ENCODE peak calls at places on chromosomes 7 and 10, in eight cellular contexts. I, Z, F, H, X, K, S and J are unnamed samples.

GRCh38 chr10:108775911-108776475 is 1147.3 kb downstream of the XPNPEP1 start:
- DNase-seq in I (no peak), Z (peak; percentile 24), F (peak; percentile 24), H (no peak), X (no peak), K (no peak), S (no peak), J (no peak)

GRCh38 chr7:40493609-40494041 is 358.8 kb downstream of the SUGCT start:
- DNase-seq in I (no peak), Z (peak; percentile 49), F (peak; percentile 25), H (no peak), X (no peak), K (no peak), S (no peak), J (no peak)

GRCh38 chr7:116522247-116522646 is 2.6 kb upstream of the CAV1 start:
- DNase-seq in I (peak; percentile 80), Z (peak; percentile 74), F (peak; percentile 83), H (no peak), X (no peak), K (no peak), S (no peak), J (no peak)

GRCh38 chr7:118245267-118246040 is 20.9 kb downstream of the ANKRD7 start:
- DNase-seq in I (no peak), Z (no peak), F (peak; percentile 0), H (no peak), X (no peak), K (no peak), S (no peak), J (no peak)

GRCh38 chr7:99729501-99730261 is 5.3 kb downstream of the CYP3A7 start:
- DNase-seq in I (peak; percentile 8), Z (peak; percentile 83), F (peak; percentile 45), H (no peak), X (no peak), K (no peak), S (no peak), J (no peak)

GRCh38 chr10:28631896-28632596 is 45.3 kb upstream of the BAMBI start:
- DNase-seq in I (no peak), Z (peak; percentile 7), F (peak; percentile 31), H (no peak), X (no peak), K (no peak), S (no peak), J (peak; percentile 76)

GRCh38 chr10:88129013-88129412 is 265.6 kb downstream of the PTEN start:
- DNase-seq in I (no peak), Z (no peak), F (no peak), H (no peak), X (no peak), K (no peak), S (no peak), J (no peak)

GRCh38 chr10:89352039-89352597 is 24.3 kb downstream of the IFIT3 start:
- DNase-seq in I (peak; percentile 80), Z (peak; percentile 94), F (peak; percentile 97), H (no peak), X (no peak), K (no peak), S (no peak), J (peak; percentile 90)

GRCh38 chr7:98133181-98133580 is 26.5 kb downstream of the LMTK2 start:
- DNase-seq in I (no peak), Z (no peak), F (no peak), H (no peak), X (no peak), K (no peak), S (no peak), J (no peak)

GRCh38 chr10:124636271-124636993 is 107.7 kb downstream of the FAM53B start:
- DNase-seq in I (no peak), Z (no peak), F (no peak), H (no peak), X (no peak), K (peak; percentile 84), S (peak; percentile 11), J (no peak)

GRCh38 chr10:92689663-92690210 is at the start of gene HHEX:
- DNase-seq in I (peak; percentile 78), Z (peak; percentile 89), F (peak; percentile 58), H (peak; percentile 84), X (peak; percentile 90), K (peak; percentile 98), S (peak; percentile 66), J (peak; percentile 81)

GRCh38 chr10:68828833-68829232 is 1.5 kb downstream of the STOX1 start:
- DNase-seq in I (no peak), Z (no peak), F (no peak), H (no peak), X (no peak), K (peak; percentile 6), S (no peak), J (no peak)

GRCh38 chr10:29501692-29502091 is 133.1 kb downstream of the SVIL start:
- DNase-seq in I (peak; percentile 78), Z (peak; percentile 86), F (peak; percentile 96), H (no peak), X (no peak), K (no peak), S (no peak), J (peak; percentile 77)

GRCh38 chr10:103584216-103585010 is 90.9 kb downstream of the NEURL1 start:
- DNase-seq in I (no peak), Z (peak; percentile 36), F (peak; percentile 83), H (peak; percentile 59), X (no peak), K (peak; percentile 89), S (peak; percentile 47), J (no peak)

GRCh38 chr7:140231779-140232491 is 55.2 kb upstream of the KDM7A start:
- DNase-seq in I (no peak), Z (no peak), F (no peak), H (no peak), X (no peak), K (no peak), S (no peak), J (no peak)

GRCh38 chr7:151809864-151810170 is 67.1 kb downstream of the PRKAG2 start:
- DNase-seq in I (no peak), Z (no peak), F (no peak), H (peak; percentile 30), X (peak; percentile 13), K (no peak), S (no peak), J (no peak)

GRCh38 chr10:130357951-130358350 is 221.8 kb downstream of the GLRX3 start:
- DNase-seq in I (no peak), Z (no peak), F (no peak), H (no peak), X (no peak), K (peak; percentile 59), S (no peak), J (no peak)

GRCh38 chr10:130358981-130359650 is 222.9 kb downstream of the GLRX3 start:
- DNase-seq in I (no peak), Z (no peak), F (no peak), H (no peak), X (no peak), K (no peak), S (no peak), J (no peak)

GRCh38 chr10:130359711-130360110 is 223.5 kb downstream of the GLRX3 start:
- DNase-seq in I (no peak), Z (no peak), F (no peak), H (no peak), X (no peak), K (no peak), S (no peak), J (no peak)

GRCh38 chr10:130354976-130355795 is 219.0 kb downstream of the GLRX3 start:
- DNase-seq in I (no peak), Z (no peak), F (no peak), H (no peak), X (peak; percentile 59), K (peak; percentile 61), S (no peak), J (no peak)

DNA sequence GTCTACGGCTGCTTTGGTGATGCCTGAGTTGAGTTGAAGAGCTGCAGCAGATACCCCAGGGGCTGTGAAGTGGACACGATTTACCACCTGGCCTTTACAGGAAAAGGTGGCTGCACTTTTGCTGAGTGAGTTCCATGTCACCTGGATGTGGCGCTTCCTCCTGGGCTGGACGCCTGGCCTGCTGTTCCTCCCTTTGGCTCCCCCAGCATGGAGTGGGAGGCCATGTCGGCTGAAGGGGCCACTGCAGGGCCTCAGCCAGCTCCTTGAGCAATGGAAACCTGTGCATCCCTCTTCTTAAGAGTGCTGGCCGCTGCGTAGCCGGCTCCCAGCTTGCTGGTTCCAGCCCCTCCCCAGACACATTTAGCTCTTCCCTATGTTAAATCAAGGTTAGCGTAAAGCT is 221.0 kb downstream of the GLRX3 start:
- DNase-seq in I (no peak), Z (no peak), F (no peak), H (no peak), X (no peak), K (peak; percentile 39), S (no peak), J (no peak)
- H3K9me3 ChIP-seq in I (no peaks in the 10 kb centered on the region), Z (no peaks in the 10 kb centered on the region), F (no peaks in the 10 kb centered on the region), H (no peaks in the 10 kb centered on the region), X (no peaks in the 10 kb centered on the region), K (no peaks in the 10 kb centered on the region), S (no peaks in the 10 kb centered on the region), J (no peaks in the 10 kb centered on the region)

GRCh38 chr7:28954936-28955335 is 3.2 kb downstream of the TRIL start:
- DNase-seq in I (no peak), Z (no peak), F (no peak), H (no peak), X (no peak), K (no peak), S (no peak), J (no peak)
- H3K9me3 ChIP-seq in I (no peaks in the 10 kb centered on the region), Z (no peaks in the 10 kb centered on the region), F (no peaks in the 10 kb centered on the region), H (no peaks in the 10 kb centered on the region), X (no peaks in the 10 kb centered on the region), K (no peaks in the 10 kb centered on the region), S (no peaks in the 10 kb centered on the region), J (no peaks in the 10 kb centered on the region)

GRCh38 chr7:158193446-158193845 is 394.2 kb downstream of the PTPRN2 start:
- DNase-seq in I (no peak), Z (no peak), F (no peak), H (no peak), X (no peak), K (peak; percentile 56), S (no peak), J (no peak)
- H3K9me3 ChIP-seq in I (no peaks in the 10 kb centered on the region), Z (peaks cover 20% of the 10 kb centered on the region), F (no peaks in the 10 kb centered on the region), H (peaks cover 17% of the 10 kb centered on the region), X (peaks cover 9% of the 10 kb centered on the region), K (peaks cover 53% of the 10 kb centered on the region), S (peaks cover 22% of the 10 kb centered on the region), J (no peaks in the 10 kb centered on the region)

GRCh38 chr7:57328963-57329362 is 121.0 kb upstream of the ZNF716 start:
- DNase-seq in I (no peak), Z (no peak), F (no peak), H (no peak), X (peak; percentile 11), K (no peak), S (no peak), J (no peak)
- H3K9me3 ChIP-seq in I (no peaks in the 10 kb centered on the region), Z (peaks cover 8% of the 10 kb centered on the region), F (no peaks in the 10 kb centered on the region), H (peaks cover 35% of the 10 kb centered on the region), X (no peaks in the 10 kb centered on the region), K (peaks cover 95% of the 10 kb centered on the region), S (no peaks in the 10 kb centered on the region), J (no peaks in the 10 kb centered on the region)

GRCh38 chr7:158121441-158122045 is 466.1 kb downstream of the PTPRN2 start:
- DNase-seq in I (no peak), Z (no peak), F (no peak), H (no peak), X (peak; percentile 19), K (peak; percentile 35), S (no peak), J (no peak)
- H3K9me3 ChIP-seq in I (no peaks in the 10 kb centered on the region), Z (peaks cover 27% of the 10 kb centered on the region), F (no peaks in the 10 kb centered on the region), H (peaks cover 24% of the 10 kb centered on the region), X (peaks cover 20% of the 10 kb centered on the region), K (peaks cover 64% of the 10 kb centered on the region), S (peaks cover 32% of the 10 kb centered on the region), J (no peaks in the 10 kb centered on the region)

GRCh38 chr7:63876707-63877322 is 121.8 kb upstream of the ZNF722 start:
- DNase-seq in I (no peak), Z (no peak), F (no peak), H (no peak), X (no peak), K (no peak), S (no peak), J (no peak)
- H3K9me3 ChIP-seq in I (peaks cover 41% of the 10 kb centered on the region), Z (peaks cover 89% of the 10 kb centered on the region), F (peaks cover 3% of the 10 kb centered on the region), H (peaks cover 94% of the 10 kb centered on the region), X (peaks cover 57% of the 10 kb centered on the region), K (peaks cover 99% of the 10 kb centered on the region), S (peaks cover 90% of the 10 kb centered on the region), J (no peaks in the 10 kb centered on the region)